ENCODE peak calls at places on chromosomes 4 and X, in five cellular contexts. F is A549, Q is GM12878, O is HepG2, Z is K562. N is an unnamed sample.
A peak's percentile ranks its signal among the peaks of the same experiment; 100 is the strongest.

GRCh38 chr4:26252349-26252748 is 68.5 kb upstream of the RBPJ start:
- DNase-seq in O (peak; percentile 78), F (no peak), Q (peak; percentile 27), Z (no peak), N (no peak)

GRCh38 chr4:123484291-123484926 is 87.8 kb downstream of the SPRY1 start:
- DNase-seq in Z (no peak), F (no peak), O (peak; percentile 51), Q (no peak), N (no peak)

GRCh38 chr4:173766231-173766630 is 236.2 kb upstream of the HAND2 start:
- DNase-seq in O (no peak), Z (no peak), Q (no peak), F (no peak), N (no peak)

GRCh38 chr4:155745984-155746383 is 12.8 kb upstream of the GUCY1B1 start:
- DNase-seq in Z (no peak), O (no peak), Q (no peak), F (no peak), N (no peak)

GRCh38 chrX:41906515-41907165 is 16.7 kb downstream of the CASK start:
- DNase-seq in F (peak; percentile 1), Z (no peak), Q (no peak), O (no peak), N (peak; percentile 28)

GRCh38 chrX:153781428-153782047 is 697 bp downstream of the SRPK3 start:
- DNase-seq in O (no peak), Z (no peak), F (no peak), Q (no peak), N (no peak)

GRCh38 chr4:78310056-78310731 is 241.4 kb upstream of the ANXA3 start:
- DNase-seq in F (no peak), Q (no peak), Z (no peak), O (no peak), N (no peak)

GRCh38 chrX:24146283-24146865 is 3.2 kb upstream of the ZFX start:
- DNase-seq in Z (no peak), F (peak; percentile 52), O (no peak), Q (no peak), N (peak; percentile 44)

GRCh38 chr4:150217192-150217591 is 138.9 kb downstream of the DCLK2 start:
- DNase-seq in Z (no peak), O (peak; percentile 16), Q (no peak), F (peak; percentile 68), N (peak; percentile 45)

GRCh38 chr4:83107636-83108035 is 6.9 kb downstream of the PLAC8 start:
- DNase-seq in Z (no peak), O (no peak), Q (no peak), F (no peak), N (no peak)

GRCh38 chrX:63186137-63186536 is 165.0 kb downstream of the SPIN4 start:
- DNase-seq in F (peak; percentile 42), Q (no peak), Z (no peak), O (no peak), N (no peak)

GRCh38 chr4:156098846-156099245 is 145.2 kb upstream of the CTSO start:
- DNase-seq in O (no peak), Z (no peak), F (no peak), Q (no peak), N (no peak)

GRCh38 chr4:4425696-4426095 is 38.8 kb downstream of the NSG1 start:
- DNase-seq in F (no peak), Z (no peak), Q (no peak), O (no peak), N (no peak)

GRCh38 chr4:41207330-41207831 is 7.0 kb downstream of the APBB2 start:
- DNase-seq in Q (no peak), F (no peak), O (no peak), Z (no peak), N (no peak)

GRCh38 chr4:5664778-5665177 is 43.6 kb downstream of the EVC2 start:
- DNase-seq in F (no peak), Q (no peak), Z (no peak), O (no peak), N (no peak)

GRCh38 chr4:101039367-101039766 is 308.0 kb downstream of the PPP3CA start:
- DNase-seq in F (no peak), Q (no peak), Z (no peak), O (no peak), N (no peak)

GRCh38 chrX:144275403-144275802 is 391.5 kb downstream of the UBE2NL start:
- DNase-seq in Q (no peak), O (no peak), F (no peak), Z (no peak), N (no peak)

GRCh38 chrX:13266641-13267420 is 53.0 kb downstream of the ATXN3L start:
- DNase-seq in O (no peak), Q (no peak), Z (no peak), F (no peak), N (no peak)

GRCh38 chr4:77375866-77376607 is 219.0 kb downstream of the CCNG2 start:
- DNase-seq in Z (no peak), O (no peak), F (no peak), Q (no peak), N (no peak)

GRCh38 chrX:39814391-39814790 is 283.4 kb downstream of the BCOR start:
- DNase-seq in Z (peak; percentile 37), F (peak; percentile 38), Q (no peak), O (no peak), N (peak; percentile 20)

GRCh38 chr4:155888171-155888570 is 15.3 kb upstream of the TDO2 start:
- DNase-seq in O (no peak), Z (no peak), Q (no peak), F (no peak), N (no peak)

GRCh38 chr4:28868831-28869230 is 1851.3 kb upstream of the PCDH7 start:
- DNase-seq in Z (no peak), O (no peak), Q (no peak), F (no peak), N (no peak)

GRCh38 chrX:109448539-109448938 is 33.3 kb downstream of the GUCY2F start:
- DNase-seq in Q (no peak), O (no peak), F (no peak), Z (no peak), N (no peak)

GRCh38 chr4:38223306-38223705 is 263.1 kb downstream of the PTTG2 start:
- DNase-seq in Z (no peak), Q (no peak), F (no peak), O (no peak), N (no peak)

GRCh38 chr4:60805500-60806313 is 394.4 kb upstream of the ADGRL3 start:
- DNase-seq in Z (no peak), F (peak; percentile 18), O (peak; percentile 32), Q (no peak), N (no peak)

GRCh38 chr4:124334119-124334518 is 378.4 kb downstream of the ANKRD50 start:
- DNase-seq in F (peak; percentile 65), O (peak; percentile 24), Z (peak; percentile 10), Q (no peak), N (peak; percentile 88)

GRCh38 chr4:80071643-80072606 is 1.1 kb downstream of the ANTXR2 start:
- DNase-seq in F (peak; percentile 7), Q (peak; percentile 30), Z (peak; percentile 36), O (peak; percentile 6), N (no peak)

GRCh38 chr4:54090804-54091623 is 8.9 kb upstream of the GSX2 start:
- DNase-seq in Q (no peak), F (no peak), Z (peak; percentile 36), O (peak; percentile 38), N (peak; percentile 32)

GRCh38 chr4:164716901-164717300 is 37.0 kb upstream of the SMIM31 start:
- DNase-seq in Z (no peak), O (peak; percentile 17), Q (no peak), F (peak; percentile 14), N (no peak)

GRCh38 chr4:24890561-24890960 is 22.3 kb downstream of the CCDC149 start:
- DNase-seq in O (no peak), F (no peak), Q (no peak), Z (no peak), N (no peak)

GRCh38 chr4:156615066-156615514 is 356.5 kb downstream of the PDGFC start:
- DNase-seq in Z (no peak), Q (no peak), F (no peak), O (no peak), N (no peak)

GRCh38 chrX:84078991-84079390 is 109.0 kb downstream of the RPS6KA6 start:
- DNase-seq in F (no peak), Q (no peak), O (no peak), Z (no peak), N (no peak)

GRCh38 chr4:6224725-6225124 is 24.4 kb upstream of the JAKMIP1 start:
- DNase-seq in Z (no peak), Q (no peak), F (no peak), O (no peak), N (no peak)

GRCh38 chrX:24777660-24778059 is 83.9 kb downstream of the POLA1 start:
- DNase-seq in O (no peak), Q (peak; percentile 45), F (no peak), Z (no peak), N (no peak)

GRCh38 chr4:151675366-151676060 is 85.3 kb downstream of the GATB start:
- DNase-seq in F (no peak), Z (no peak), O (no peak), Q (no peak), N (no peak)

GRCh38 chr4:8834681-8835220 is 36.9 kb downstream of the HMX1 start:
- DNase-seq in F (no peak), O (no peak), Z (no peak), Q (no peak), N (no peak)

GRCh38 chr4:8504279-8505007 is 63.9 kb downstream of the TRMT44 start:
- DNase-seq in Q (no peak), F (no peak), O (peak; percentile 10), Z (no peak), N (no peak)

GRCh38 chrX:63363788-63364187 is 12.7 kb upstream of the SPIN4 start:
- DNase-seq in Z (no peak), O (no peak), F (no peak), Q (no peak), N (no peak)

DNA sequence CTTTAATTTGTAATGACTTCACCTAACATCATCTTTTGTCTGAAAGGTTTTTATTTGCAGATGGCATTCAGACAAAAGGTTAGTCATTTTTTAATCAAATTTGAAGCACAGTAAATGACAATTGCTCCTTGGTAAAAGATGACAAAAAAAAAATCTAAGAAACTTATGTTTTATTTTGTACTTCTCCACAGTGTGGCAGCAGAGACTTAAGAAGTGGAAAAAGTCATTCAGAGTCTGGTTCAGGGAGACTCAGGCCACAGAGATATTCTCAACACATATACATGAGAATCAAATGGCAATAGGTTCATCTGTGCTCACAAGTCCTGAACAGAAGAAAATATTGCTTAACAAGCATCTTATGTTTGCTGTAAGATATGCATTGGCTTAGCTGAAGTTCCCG is 436.2 kb downstream of the KCNIP4 start:
- DNase-seq in O (no peak), Q (no peak), Z (no peak), F (peak; percentile 26), N (peak; percentile 71)
- TF ChIP-seq MYC in O (no peak), Q (no peak), Z (no peak), F (no peak), N (no peak)

GRCh38 chr4:181991374-181991773 is 251.8 kb upstream of the TENM3 start:
- DNase-seq in O (no peak), F (no peak), Z (no peak), Q (no peak), N (no peak)
- H3K4me2 ChIP-seq in O (no peak overlapping the region), F (no peak overlapping the region), Z (no peak overlapping the region), Q (no peak overlapping the region), N (no peak overlapping the region)

GRCh38 chrX:123408856-123409737 is 225.0 kb downstream of the GRIA3 start:
- DNase-seq in O (no peak), Q (peak; percentile 57), Z (no peak), F (no peak), N (no peak)
- TF ChIP-seq MYC in O (no peak), Q (no peak), Z (no peak), F (no peak), N (no peak)

GRCh38 chrX:2701600-2701999 is 10.5 kb downstream of the CD99 start:
- DNase-seq in Z (no peak), F (no peak), O (no peak), Q (peak; percentile 37), N (no peak)
- H3K4me2 ChIP-seq in Z (no peak overlapping the region), F (no peak overlapping the region), O (no peak overlapping the region), Q (peak overlapping the region; percentile 21), N (no peak overlapping the region)

N was measured in endothelial cell of umbilical vein.